ENCODE peak calls at places on chromosomes 16 and 17, in four cellular contexts. One of them, this sample, is unnamed.

GRCh38 chr17:27578718-27579085 is 52.3 kb upstream of the LGALS9 start:
- DNase-seq in HuH-7.5: no peak
- DNase-seq in COLO829: no peak
- DNase-seq in left ventricle myocardium inferior: no peak
- DNase-seq in this sample: peak; percentile 25

GRCh38 chr17:75412455-75413317 is 7.2 kb upstream of the GRB2 start:
- DNase-seq in left ventricle myocardium inferior: no peak
- DNase-seq in COLO829: peak; percentile 70
- DNase-seq in HuH-7.5: peak; percentile 64
- DNase-seq in this sample: peak; percentile 61

GRCh38 chr16:29743827-29744531 is 1.8 kb downstream of the C16orf54 start:
- DNase-seq in HuH-7.5: no peak
- DNase-seq in left ventricle myocardium inferior: no peak
- DNase-seq in COLO829: no peak
- DNase-seq in this sample: peak; percentile 65

GRCh38 chr16:4652561-4652960 is 27.9 kb downstream of the MGRN1 start:
- DNase-seq in HuH-7.5: no peak
- DNase-seq in COLO829: no peak
- DNase-seq in left ventricle myocardium inferior: no peak
- DNase-seq in this sample: no peak

GRCh38 chr17:10034719-10035475 is 129.8 kb upstream of the RCVRN start:
- DNase-seq in COLO829: no peak
- DNase-seq in HuH-7.5: no peak
- DNase-seq in left ventricle myocardium inferior: no peak
- DNase-seq in this sample: no peak

GRCh38 chr16:84449156-84450140 is 55.0 kb downstream of the MEAK7 start:
- DNase-seq in left ventricle myocardium inferior: no peak
- DNase-seq in HuH-7.5: no peak
- DNase-seq in COLO829: no peak
- DNase-seq in this sample: no peak

GRCh38 chr16:1984347-1985225 is 593 bp downstream of the GFER start:
- DNase-seq in COLO829: no peak
- DNase-seq in left ventricle myocardium inferior: no peak
- DNase-seq in HuH-7.5: peak; percentile 67
- DNase-seq in this sample: no peak

GRCh38 chr17:45873728-45874127 is 20.6 kb upstream of the MAPT start:
- DNase-seq in HuH-7.5: no peak
- DNase-seq in left ventricle myocardium inferior: no peak
- DNase-seq in COLO829: no peak
- DNase-seq in this sample: peak; percentile 52

GRCh38 chr16:68298907-68299515 is 11.7 kb downstream of the SLC7A6OS start:
- DNase-seq in COLO829: no peak
- DNase-seq in HuH-7.5: no peak
- DNase-seq in left ventricle myocardium inferior: peak; percentile 68
- DNase-seq in this sample: no peak

GRCh38 chr16:84633622-84634021 is 14.7 kb upstream of the KLHL36 start:
- DNase-seq in COLO829: no peak
- DNase-seq in left ventricle myocardium inferior: peak; percentile 88
- DNase-seq in HuH-7.5: no peak
- DNase-seq in this sample: no peak

GRCh38 chr17:56933868-56934267 is 20.0 kb upstream of the TRIM25 start:
- DNase-seq in COLO829: no peak
- DNase-seq in HuH-7.5: no peak
- DNase-seq in left ventricle myocardium inferior: no peak
- DNase-seq in this sample: peak; percentile 20

GRCh38 chr17:66829883-66830282 is 5.0 kb upstream of the CACNG5 start:
- DNase-seq in COLO829: no peak
- DNase-seq in left ventricle myocardium inferior: no peak
- DNase-seq in HuH-7.5: no peak
- DNase-seq in this sample: no peak

GRCh38 chr16:75250809-75251279 is 580 bp downstream of the BCAR1 start:
- DNase-seq in HuH-7.5: peak; percentile 99
- DNase-seq in COLO829: no peak
- DNase-seq in left ventricle myocardium inferior: peak; percentile 31
- DNase-seq in this sample: no peak

GRCh38 chr16:46915483-46916025 is 31.4 kb downstream of the GPT2 start:
- DNase-seq in left ventricle myocardium inferior: no peak
- DNase-seq in COLO829: no peak
- DNase-seq in HuH-7.5: no peak
- DNase-seq in this sample: no peak

GRCh38 chr17:62968445-62968923 is 2.4 kb downstream of the TANC2 start:
- DNase-seq in left ventricle myocardium inferior: no peak
- DNase-seq in COLO829: peak; percentile 94
- DNase-seq in HuH-7.5: peak; percentile 83
- DNase-seq in this sample: peak; percentile 57

GRCh38 chr17:4816826-4817225 is 9.9 kb downstream of the PLD2 start:
- DNase-seq in HuH-7.5: no peak
- DNase-seq in COLO829: no peak
- DNase-seq in left ventricle myocardium inferior: no peak
- DNase-seq in this sample: no peak

GRCh38 chr17:67718325-67718941 is 697 bp downstream of the NOL11 start:
- DNase-seq in COLO829: peak; percentile 35
- DNase-seq in HuH-7.5: peak; percentile 23
- DNase-seq in left ventricle myocardium inferior: no peak
- DNase-seq in this sample: peak; percentile 7

GRCh38 chr16:2473425-2473926 is 1.5 kb upstream of the TBC1D24 start:
- DNase-seq in HuH-7.5: peak; percentile 68
- DNase-seq in COLO829: no peak
- DNase-seq in left ventricle myocardium inferior: no peak
- DNase-seq in this sample: no peak

GRCh38 chr17:49918591-49918990 is 50.4 kb upstream of the DLX4 start:
- DNase-seq in HuH-7.5: no peak
- DNase-seq in COLO829: no peak
- DNase-seq in left ventricle myocardium inferior: no peak
- DNase-seq in this sample: no peak

GRCh38 chr17:82440991-82441627 is 9.4 kb downstream of the CYBC1 start:
- DNase-seq in HuH-7.5: no peak
- DNase-seq in COLO829: no peak
- DNase-seq in left ventricle myocardium inferior: no peak
- DNase-seq in this sample: no peak

GRCh38 chr17:58112970-58113631 is 29.9 kb downstream of the DYNLL2 start:
- DNase-seq in COLO829: peak; percentile 75
- DNase-seq in HuH-7.5: peak; percentile 43
- DNase-seq in left ventricle myocardium inferior: peak; percentile 70
- DNase-seq in this sample: peak; percentile 93

GRCh38 chr16:79844603-79845002 is 244.1 kb upstream of the MAF start:
- DNase-seq in HuH-7.5: no peak
- DNase-seq in left ventricle myocardium inferior: no peak
- DNase-seq in COLO829: no peak
- DNase-seq in this sample: no peak

GRCh38 chr16:9048302-9048700 is 43.1 kb upstream of the HAPSTR1 start:
- DNase-seq in HuH-7.5: no peak
- DNase-seq in left ventricle myocardium inferior: no peak
- DNase-seq in COLO829: no peak
- DNase-seq in this sample: no peak

GRCh38 chr16:87288753-87289362 is 28.3 kb downstream of the C16orf95 start:
- DNase-seq in left ventricle myocardium inferior: no peak
- DNase-seq in HuH-7.5: no peak
- DNase-seq in COLO829: no peak
- DNase-seq in this sample: no peak

GRCh38 chr16:24178496-24178895 is 77.6 kb upstream of the CACNG3 start:
- DNase-seq in left ventricle myocardium inferior: no peak
- DNase-seq in HuH-7.5: no peak
- DNase-seq in COLO829: no peak
- DNase-seq in this sample: no peak

GRCh38 chr16:52463904-52464303 is 83.0 kb downstream of the TOX3 start:
- DNase-seq in HuH-7.5: no peak
- DNase-seq in COLO829: no peak
- DNase-seq in left ventricle myocardium inferior: no peak
- DNase-seq in this sample: no peak

GRCh38 chr16:68707341-68708152 is 29.5 kb upstream of the CDH1 start:
- DNase-seq in left ventricle myocardium inferior: peak; percentile 38
- DNase-seq in HuH-7.5: peak; percentile 72
- DNase-seq in COLO829: no peak
- DNase-seq in this sample: no peak

GRCh38 chr17:39867084-39867890 is 715 bp upstream of the ZPBP2 start:
- DNase-seq in left ventricle myocardium inferior: no peak
- DNase-seq in HuH-7.5: no peak
- DNase-seq in COLO829: no peak
- DNase-seq in this sample: peak; percentile 90

GRCh38 chr17:82333279-82334171 is at the start of gene SECTM1:
- DNase-seq in COLO829: no peak
- DNase-seq in HuH-7.5: no peak
- DNase-seq in left ventricle myocardium inferior: peak; percentile 66
- DNase-seq in this sample: no peak

GRCh38 chr17:40480501-40481003 is 20.9 kb downstream of the TNS4 start:
- DNase-seq in left ventricle myocardium inferior: no peak
- DNase-seq in COLO829: no peak
- DNase-seq in HuH-7.5: no peak
- DNase-seq in this sample: peak; percentile 91